ENCODE peak calls at places on chromosomes 11 and 22, in eight cellular contexts. One of them, this sample, is unnamed.

GRCh38 chr11:19079643-19080440 is 19.3 kb upstream of the MRGPRX2 start:
- DNase-seq in fibroblast of the aortic adventitia: peak
- DNase-seq in cardiac fibroblast: peak
- DNase-seq in choroid plexus epithelial cell: peak
- DNase-seq in transverse colon: no peak
- DNase-seq in AG04450: no peak
- DNase-seq in brain microvascular endothelial cell: no peak
- DNase-seq in dorsolateral prefrontal cortex: peak
- DNase-seq in this sample: peak

GRCh38 chr22:21829523-21829922 is 37.9 kb downstream of the MAPK1 start:
- DNase-seq in fibroblast of the aortic adventitia: no peak
- DNase-seq in brain microvascular endothelial cell: no peak
- DNase-seq in dorsolateral prefrontal cortex: no peak
- DNase-seq in cardiac fibroblast: no peak
- DNase-seq in transverse colon: no peak
- DNase-seq in choroid plexus epithelial cell: no peak
- DNase-seq in AG04450: no peak
- DNase-seq in this sample: no peak

GRCh38 chr11:15159085-15159484 is 44.4 kb downstream of the INSC start:
- DNase-seq in transverse colon: no peak
- DNase-seq in choroid plexus epithelial cell: peak
- DNase-seq in brain microvascular endothelial cell: peak
- DNase-seq in dorsolateral prefrontal cortex: no peak
- DNase-seq in cardiac fibroblast: peak
- DNase-seq in fibroblast of the aortic adventitia: peak
- DNase-seq in AG04450: no peak
- DNase-seq in this sample: peak

GRCh38 chr11:30023037-30023436 is 6.2 kb upstream of the KCNA4 start:
- DNase-seq in transverse colon: no peak
- DNase-seq in AG04450: no peak
- DNase-seq in fibroblast of the aortic adventitia: no peak
- DNase-seq in choroid plexus epithelial cell: no peak
- DNase-seq in cardiac fibroblast: no peak
- DNase-seq in dorsolateral prefrontal cortex: no peak
- DNase-seq in brain microvascular endothelial cell: no peak
- DNase-seq in this sample: no peak

GRCh38 chr11:109735139-109735538 is 313.1 kb downstream of the C11orf87 start:
- DNase-seq in AG04450: no peak
- DNase-seq in fibroblast of the aortic adventitia: no peak
- DNase-seq in cardiac fibroblast: no peak
- DNase-seq in transverse colon: no peak
- DNase-seq in choroid plexus epithelial cell: no peak
- DNase-seq in dorsolateral prefrontal cortex: no peak
- DNase-seq in brain microvascular endothelial cell: no peak
- DNase-seq in this sample: no peak

GRCh38 chr22:30178180-30179126 is 68.1 kb downstream of the LIF start:
- DNase-seq in fibroblast of the aortic adventitia: peak
- DNase-seq in cardiac fibroblast: no peak
- DNase-seq in transverse colon: no peak
- DNase-seq in brain microvascular endothelial cell: no peak
- DNase-seq in dorsolateral prefrontal cortex: no peak
- DNase-seq in choroid plexus epithelial cell: no peak
- DNase-seq in AG04450: no peak
- DNase-seq in this sample: no peak

GRCh38 chr11:81007046-81007445 is 1566.2 kb upstream of the TENM4 start:
- DNase-seq in dorsolateral prefrontal cortex: no peak
- DNase-seq in fibroblast of the aortic adventitia: peak
- DNase-seq in AG04450: no peak
- DNase-seq in transverse colon: no peak
- DNase-seq in cardiac fibroblast: peak
- DNase-seq in choroid plexus epithelial cell: peak
- DNase-seq in brain microvascular endothelial cell: peak
- DNase-seq in this sample: no peak

GRCh38 chr11:18706330-18707243 is 8.0 kb downstream of the TMEM86A start:
- DNase-seq in cardiac fibroblast: no peak
- DNase-seq in AG04450: no peak
- DNase-seq in fibroblast of the aortic adventitia: no peak
- DNase-seq in brain microvascular endothelial cell: no peak
- DNase-seq in dorsolateral prefrontal cortex: peak
- DNase-seq in choroid plexus epithelial cell: peak
- DNase-seq in transverse colon: peak
- DNase-seq in this sample: no peak

GRCh38 chr11:5200582-5200981 is at the start of gene OR51V1:
- DNase-seq in fibroblast of the aortic adventitia: no peak
- DNase-seq in cardiac fibroblast: no peak
- DNase-seq in AG04450: no peak
- DNase-seq in transverse colon: no peak
- DNase-seq in dorsolateral prefrontal cortex: no peak
- DNase-seq in brain microvascular endothelial cell: no peak
- DNase-seq in choroid plexus epithelial cell: no peak
- DNase-seq in this sample: no peak

GRCh38 chr11:122398167-122398566 is 257.4 kb upstream of the UBASH3B start:
- DNase-seq in choroid plexus epithelial cell: no peak
- DNase-seq in fibroblast of the aortic adventitia: peak
- DNase-seq in AG04450: no peak
- DNase-seq in cardiac fibroblast: peak
- DNase-seq in transverse colon: no peak
- DNase-seq in dorsolateral prefrontal cortex: no peak
- DNase-seq in brain microvascular endothelial cell: no peak
- DNase-seq in this sample: no peak

GRCh38 chr22:47292546-47293320 is 530.3 kb downstream of the TBC1D22A start:
- DNase-seq in dorsolateral prefrontal cortex: no peak
- DNase-seq in AG04450: no peak
- DNase-seq in cardiac fibroblast: no peak
- DNase-seq in brain microvascular endothelial cell: no peak
- DNase-seq in fibroblast of the aortic adventitia: no peak
- DNase-seq in choroid plexus epithelial cell: peak
- DNase-seq in transverse colon: no peak
- DNase-seq in this sample: peak

GRCh38 chr22:31646186-31647019 is 15.6 kb downstream of the PISD start:
- DNase-seq in choroid plexus epithelial cell: peak
- DNase-seq in transverse colon: no peak
- DNase-seq in AG04450: peak
- DNase-seq in cardiac fibroblast: peak
- DNase-seq in brain microvascular endothelial cell: peak
- DNase-seq in fibroblast of the aortic adventitia: peak
- DNase-seq in dorsolateral prefrontal cortex: no peak
- DNase-seq in this sample: peak

GRCh38 chr11:9219572-9219971 is 45.6 kb downstream of the DENND5A start:
- DNase-seq in dorsolateral prefrontal cortex: no peak
- DNase-seq in cardiac fibroblast: peak
- DNase-seq in brain microvascular endothelial cell: peak
- DNase-seq in AG04450: peak
- DNase-seq in fibroblast of the aortic adventitia: peak
- DNase-seq in transverse colon: no peak
- DNase-seq in choroid plexus epithelial cell: peak
- DNase-seq in this sample: peak

GRCh38 chr11:8826145-8826786 is 84.7 kb upstream of the AKIP1 start:
- DNase-seq in brain microvascular endothelial cell: peak
- DNase-seq in choroid plexus epithelial cell: peak
- DNase-seq in AG04450: peak
- DNase-seq in dorsolateral prefrontal cortex: no peak
- DNase-seq in fibroblast of the aortic adventitia: peak
- DNase-seq in transverse colon: no peak
- DNase-seq in cardiac fibroblast: peak
- DNase-seq in this sample: peak

GRCh38 chr11:76030286-76030685 is 176.0 kb downstream of the WNT11 start:
- DNase-seq in choroid plexus epithelial cell: peak
- DNase-seq in fibroblast of the aortic adventitia: peak
- DNase-seq in cardiac fibroblast: peak
- DNase-seq in dorsolateral prefrontal cortex: no peak
- DNase-seq in AG04450: peak
- DNase-seq in transverse colon: no peak
- DNase-seq in brain microvascular endothelial cell: peak
- DNase-seq in this sample: peak

GRCh38 chr11:2542406-2542805 is 97.6 kb downstream of the KCNQ1 start:
- DNase-seq in cardiac fibroblast: no peak
- DNase-seq in fibroblast of the aortic adventitia: no peak
- DNase-seq in transverse colon: peak
- DNase-seq in choroid plexus epithelial cell: no peak
- DNase-seq in dorsolateral prefrontal cortex: no peak
- DNase-seq in AG04450: no peak
- DNase-seq in brain microvascular endothelial cell: no peak
- DNase-seq in this sample: no peak

GRCh38 chr11:115961168-115962003 is 457.2 kb upstream of the CADM1 start:
- DNase-seq in dorsolateral prefrontal cortex: no peak
- DNase-seq in brain microvascular endothelial cell: no peak
- DNase-seq in choroid plexus epithelial cell: no peak
- DNase-seq in transverse colon: no peak
- DNase-seq in AG04450: no peak
- DNase-seq in fibroblast of the aortic adventitia: no peak
- DNase-seq in cardiac fibroblast: no peak
- DNase-seq in this sample: no peak

GRCh38 chr11:32297629-32298028 is 137.7 kb downstream of the WT1 start:
- DNase-seq in fibroblast of the aortic adventitia: peak
- DNase-seq in choroid plexus epithelial cell: peak
- DNase-seq in AG04450: no peak
- DNase-seq in brain microvascular endothelial cell: peak
- DNase-seq in dorsolateral prefrontal cortex: peak
- DNase-seq in cardiac fibroblast: peak
- DNase-seq in transverse colon: no peak
- DNase-seq in this sample: peak

GRCh38 chr22:48204296-48204695 is 1441.8 kb downstream of the TBC1D22A start:
- DNase-seq in fibroblast of the aortic adventitia: no peak
- DNase-seq in brain microvascular endothelial cell: no peak
- DNase-seq in AG04450: no peak
- DNase-seq in dorsolateral prefrontal cortex: peak
- DNase-seq in cardiac fibroblast: no peak
- DNase-seq in choroid plexus epithelial cell: no peak
- DNase-seq in transverse colon: no peak
- DNase-seq in this sample: no peak

GRCh38 chr11:112343368-112344039 is 82.8 kb upstream of the PLET1 start:
- DNase-seq in transverse colon: no peak
- DNase-seq in choroid plexus epithelial cell: peak
- DNase-seq in brain microvascular endothelial cell: peak
- DNase-seq in dorsolateral prefrontal cortex: no peak
- DNase-seq in cardiac fibroblast: peak
- DNase-seq in AG04450: no peak
- DNase-seq in fibroblast of the aortic adventitia: peak
- DNase-seq in this sample: no peak

DNA sequence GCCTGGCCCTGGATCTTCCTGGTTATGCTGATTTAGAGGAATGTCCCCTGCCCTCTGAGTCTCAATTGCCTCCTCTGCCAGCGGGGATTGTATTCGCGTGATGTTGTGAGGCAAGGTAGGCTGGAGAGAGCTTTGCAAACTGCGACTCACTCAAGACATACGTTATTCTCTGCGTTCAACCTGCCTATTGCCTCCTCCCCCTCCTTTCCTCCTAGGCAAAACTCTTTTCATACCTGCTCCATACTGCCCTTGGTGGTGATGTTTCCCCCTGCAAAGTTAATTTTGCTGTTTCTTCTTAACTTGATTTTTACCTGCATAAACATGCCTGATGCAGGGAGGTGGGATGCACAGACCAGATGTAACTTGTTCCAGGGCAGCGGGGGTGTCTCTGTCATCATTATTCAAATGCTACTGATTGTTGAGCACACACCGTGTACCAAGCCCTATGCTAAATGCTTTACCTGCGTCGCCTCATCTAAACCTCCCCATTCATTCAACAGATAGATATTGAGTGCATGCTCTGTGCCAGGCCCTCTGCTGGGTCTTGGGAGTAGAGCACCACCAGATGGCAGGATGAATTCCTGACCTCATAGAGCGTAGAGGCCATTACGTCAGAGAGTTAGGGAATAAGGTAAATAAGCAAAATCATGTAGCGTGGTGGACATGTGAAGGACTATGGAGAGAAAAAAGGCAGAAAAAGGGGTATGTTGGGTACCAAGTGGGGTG is 29.0 kb downstream of the SGSM1 start:
- DNase-seq in transverse colon: no peak
- DNase-seq in dorsolateral prefrontal cortex: no peak
- DNase-seq in cardiac fibroblast: peak
- DNase-seq in fibroblast of the aortic adventitia: no peak
- DNase-seq in AG04450: no peak
- DNase-seq in choroid plexus epithelial cell: peak
- DNase-seq in brain microvascular endothelial cell: no peak
- DNase-seq in this sample: peak
- TF ChIP-seq CTCF in transverse colon: peak
- TF ChIP-seq CTCF in dorsolateral prefrontal cortex: no peak
- TF ChIP-seq CTCF in cardiac fibroblast: peak
- TF ChIP-seq CTCF in fibroblast of the aortic adventitia: peak
- TF ChIP-seq CTCF in AG04450: peak
- TF ChIP-seq CTCF in choroid plexus epithelial cell: peak
- TF ChIP-seq CTCF in brain microvascular endothelial cell: peak
- TF ChIP-seq CTCF in this sample: no peak

GRCh38 chr11:64876226-64876750 is 2.1 kb downstream of the EHD1 start:
- DNase-seq in cardiac fibroblast: no peak
- DNase-seq in AG04450: no peak
- DNase-seq in fibroblast of the aortic adventitia: no peak
- DNase-seq in brain microvascular endothelial cell: no peak
- DNase-seq in choroid plexus epithelial cell: no peak
- DNase-seq in transverse colon: no peak
- DNase-seq in dorsolateral prefrontal cortex: peak
- DNase-seq in this sample: no peak
- H3K4me3 ChIP-seq in cardiac fibroblast: peak
- H3K4me3 ChIP-seq in AG04450: peak
- H3K4me3 ChIP-seq in fibroblast of the aortic adventitia: peak
- H3K4me3 ChIP-seq in brain microvascular endothelial cell: peak
- H3K4me3 ChIP-seq in choroid plexus epithelial cell: peak
- H3K4me3 ChIP-seq in transverse colon: peak
- H3K4me3 ChIP-seq in dorsolateral prefrontal cortex: peak
- H3K4me3 ChIP-seq in this sample: peak

DNA sequence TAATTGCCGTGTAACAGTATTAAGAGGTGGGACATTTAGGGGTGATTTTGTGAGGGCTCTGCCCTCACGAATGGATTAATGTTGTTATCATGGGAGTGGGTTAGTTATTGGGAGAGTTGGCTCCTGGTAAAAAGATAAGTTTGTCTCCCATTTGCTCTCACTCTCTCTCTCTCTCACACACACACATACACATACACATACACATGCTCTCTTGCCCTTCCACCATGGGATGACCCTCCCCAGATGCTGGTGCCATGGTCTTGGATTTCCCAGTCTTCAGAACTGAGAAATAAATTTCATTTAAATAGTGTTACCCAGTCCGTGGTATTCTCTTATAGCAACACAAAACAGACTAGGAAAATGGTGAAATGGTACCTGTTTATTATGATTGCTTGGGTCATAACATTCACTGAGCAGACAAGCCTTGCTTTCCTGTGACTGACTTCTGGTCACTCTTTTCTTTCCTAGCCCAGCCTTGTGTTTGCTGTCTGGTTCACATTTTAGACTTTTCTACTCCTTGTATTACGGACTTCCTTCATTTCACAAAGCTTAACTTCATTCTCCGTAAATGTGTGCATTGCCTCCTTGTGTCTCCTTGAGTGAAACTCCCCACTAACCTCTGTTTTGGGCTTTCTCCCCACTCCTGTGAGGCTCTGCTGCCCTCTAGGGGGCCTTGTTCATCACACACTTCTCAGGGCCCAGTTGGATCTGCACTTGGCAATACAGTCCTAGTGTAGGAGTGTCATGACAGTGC is 206.5 kb upstream of the CTSC start:
- DNase-seq in brain microvascular endothelial cell: peak
- DNase-seq in fibroblast of the aortic adventitia: peak
- DNase-seq in cardiac fibroblast: peak
- DNase-seq in transverse colon: peak
- DNase-seq in AG04450: peak
- DNase-seq in dorsolateral prefrontal cortex: peak
- DNase-seq in choroid plexus epithelial cell: peak
- DNase-seq in this sample: peak
- TF ChIP-seq CTCF in brain microvascular endothelial cell: peak
- TF ChIP-seq CTCF in fibroblast of the aortic adventitia: peak
- TF ChIP-seq CTCF in cardiac fibroblast: peak
- TF ChIP-seq CTCF in transverse colon: peak
- TF ChIP-seq CTCF in AG04450: peak
- TF ChIP-seq CTCF in dorsolateral prefrontal cortex: peak
- TF ChIP-seq CTCF in choroid plexus epithelial cell: peak
- TF ChIP-seq CTCF in this sample: peak

GRCh38 chr22:20166703-20167102 is 15.8 kb upstream of the CCDC188 start:
- DNase-seq in cardiac fibroblast: no peak
- DNase-seq in dorsolateral prefrontal cortex: no peak
- DNase-seq in brain microvascular endothelial cell: no peak
- DNase-seq in fibroblast of the aortic adventitia: no peak
- DNase-seq in transverse colon: no peak
- DNase-seq in choroid plexus epithelial cell: no peak
- DNase-seq in AG04450: no peak
- DNase-seq in this sample: no peak
- H3K4me3 ChIP-seq in cardiac fibroblast: no peak
- H3K4me3 ChIP-seq in dorsolateral prefrontal cortex: no peak
- H3K4me3 ChIP-seq in brain microvascular endothelial cell: no peak
- H3K4me3 ChIP-seq in fibroblast of the aortic adventitia: no peak
- H3K4me3 ChIP-seq in transverse colon: no peak
- H3K4me3 ChIP-seq in choroid plexus epithelial cell: no peak
- H3K4me3 ChIP-seq in AG04450: no peak
- H3K4me3 ChIP-seq in this sample: no peak

This sample was measured in foreskin fibroblast.